ENCODE peak calls at places on chromosomes 5 and 9, in eight cellular contexts. W is uterus, K is fibroblast of lung, L is foreskin keratinocyte, Y is hepatocyte, O is RWPE1, I is aorta, N is A673. G is an unnamed sample.

GRCh38 chr5:55638455-55638854 is 73.7 kb downstream of the SLC38A9 start:
- DNase-seq in W (no peak), K (peak), L (no peak), Y (no peak), O (no peak), I (no peak), N (no peak), G (no peak)

GRCh38 chr9:21001581-21001980 is 29.9 kb downstream of the HACD4 start:
- DNase-seq in W (no peak), K (no peak), L (no peak), Y (no peak), O (no peak), I (no peak), N (peak), G (no peak)

GRCh38 chr5:41009228-41009627 is 61.9 kb downstream of the MROH2B start:
- DNase-seq in W (no peak), K (peak), L (peak), Y (no peak), O (peak), I (no peak), N (peak), G (no peak)

GRCh38 chr5:112684737-112685136 is 52.9 kb upstream of the APC start:
- DNase-seq in W (peak), K (peak), L (peak), Y (no peak), O (peak), I (no peak), N (no peak), G (no peak)

GRCh38 chr5:34516166-34516565 is 140.0 kb upstream of the RAI14 start:
- DNase-seq in W (no peak), K (no peak), L (no peak), Y (no peak), O (no peak), I (no peak), N (no peak), G (no peak)

GRCh38 chr5:79540939-79541338 is 27.0 kb upstream of the HOMER1 start:
- DNase-seq in W (no peak), K (no peak), L (no peak), Y (no peak), O (no peak), I (no peak), N (no peak), G (no peak)

GRCh38 chr5:177479774-177480173 is 6.3 kb upstream of the DBN1 start:
- DNase-seq in W (peak), K (peak), L (no peak), Y (no peak), O (no peak), I (peak), N (no peak), G (no peak)

GRCh38 chr9:928363-929042 is 48.0 kb upstream of the DMRT3 start:
- DNase-seq in W (no peak), K (no peak), L (no peak), Y (peak), O (peak), I (no peak), N (peak), G (no peak)

GRCh38 chr5:160506006-160507004 is 84.7 kb downstream of the PTTG1 start:
- DNase-seq in W (no peak), K (peak), L (no peak), Y (peak), O (no peak), I (no peak), N (peak), G (peak)

GRCh38 chr5:79857692-79858091 is 133.4 kb downstream of the MTX3 start:
- DNase-seq in W (no peak), K (no peak), L (no peak), Y (no peak), O (no peak), I (no peak), N (no peak), G (no peak)

GRCh38 chr9:121984726-121985402 is 108.2 kb downstream of the TTLL11 start:
- DNase-seq in W (no peak), K (peak), L (no peak), Y (no peak), O (no peak), I (no peak), N (no peak), G (no peak)

GRCh38 chr9:121350993-121351561 is 19.0 kb downstream of the STOM start:
- DNase-seq in W (peak), K (peak), L (peak), Y (peak), O (peak), I (peak), N (peak), G (no peak)

GRCh38 chr5:1187234-1187949 is 14.0 kb upstream of the SLC6A19 start:
- DNase-seq in W (peak), K (no peak), L (no peak), Y (no peak), O (no peak), I (peak), N (no peak), G (no peak)

GRCh38 chr5:128538249-128539037 is 398 bp upstream of the FBN2 start:
- DNase-seq in W (peak), K (peak), L (peak), Y (peak), O (peak), I (peak), N (peak), G (no peak)

GRCh38 chr5:158264264-158264663 is 405.3 kb upstream of the CLINT1 start:
- DNase-seq in W (no peak), K (peak), L (no peak), Y (no peak), O (no peak), I (no peak), N (no peak), G (no peak)

GRCh38 chr9:105694320-105694847 is at the start of gene TMEM38B:
- DNase-seq in W (peak), K (peak), L (peak), Y (peak), O (peak), I (peak), N (peak), G (peak)

GRCh38 chr9:105696219-105696793 is 2.0 kb downstream of the TMEM38B start:
- DNase-seq in W (no peak), K (no peak), L (no peak), Y (no peak), O (no peak), I (no peak), N (no peak), G (no peak)

GRCh38 chr9:105690742-105691141 is 3.6 kb upstream of the TMEM38B start:
- DNase-seq in W (no peak), K (no peak), L (no peak), Y (no peak), O (peak), I (no peak), N (no peak), G (no peak)

GRCh38 chr9:105694848-105695581 is 674 bp downstream of the TMEM38B start:
- DNase-seq in W (peak), K (peak), L (peak), Y (peak), O (peak), I (peak), N (peak), G (peak)

GRCh38 chr9:105693435-105694275 is 686 bp upstream of the TMEM38B start:
- DNase-seq in W (no peak), K (no peak), L (peak), Y (no peak), O (peak), I (no peak), N (no peak), G (no peak)
- H3K27ac ChIP-seq in W (no peak), K (no peak), L (peak), Y (no peak), O (no peak), I (no peak), N (no peak), G (no peak)

GRCh38 chr5:14181299-14181968 is 38.3 kb downstream of the TRIO start:
- DNase-seq in W (no peak), K (no peak), L (no peak), Y (no peak), O (no peak), I (no peak), N (no peak), G (no peak)

GRCh38 chr5:14184725-14185124 is 41.6 kb downstream of the TRIO start:
- DNase-seq in W (peak), K (peak), L (no peak), Y (no peak), O (no peak), I (no peak), N (no peak), G (no peak)

GRCh38 chr5:14184082-14184481 is 40.9 kb downstream of the TRIO start:
- DNase-seq in W (no peak), K (no peak), L (no peak), Y (no peak), O (no peak), I (no peak), N (no peak), G (no peak)

GRCh38 chr5:14182761-14183160 is 39.6 kb downstream of the TRIO start:
- DNase-seq in W (no peak), K (no peak), L (no peak), Y (no peak), O (peak), I (no peak), N (no peak), G (no peak)

DNA sequence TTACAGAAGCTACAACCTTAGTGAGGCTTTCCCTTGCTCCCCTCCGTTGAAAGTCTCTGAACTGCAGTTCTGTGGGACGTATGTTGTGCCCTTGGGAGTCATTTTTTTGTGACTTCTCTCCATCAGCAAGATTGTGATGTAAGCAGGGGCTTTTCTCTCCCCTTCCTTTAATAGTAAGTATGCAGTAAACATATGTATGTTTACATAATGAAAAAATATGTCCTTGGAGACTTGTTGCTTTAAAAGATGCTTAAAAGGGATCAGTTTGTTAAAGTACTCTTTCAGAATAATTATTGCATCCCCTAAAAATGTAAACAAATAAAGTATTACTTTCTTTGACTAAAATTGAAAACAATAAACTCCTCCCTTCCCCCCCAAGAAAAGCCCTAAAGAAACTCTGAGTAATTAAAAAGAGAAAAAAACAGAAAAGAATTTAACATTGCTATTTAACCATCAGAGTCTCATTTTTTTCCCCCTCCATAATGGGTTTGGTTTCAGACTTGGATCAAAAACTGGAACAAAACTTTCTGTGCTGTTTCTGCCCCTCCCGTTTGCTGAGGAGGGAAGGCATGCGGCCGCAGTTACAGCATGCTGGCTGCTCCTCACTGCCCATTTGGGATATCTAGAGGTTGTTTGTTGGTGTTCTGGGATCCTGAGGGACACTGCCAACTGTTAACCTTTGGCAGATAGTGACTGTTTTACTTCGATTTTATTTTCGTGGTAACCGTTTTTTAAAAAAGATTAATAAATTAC is 40.2 kb downstream of the TRIO start:
- DNase-seq in W (peak), K (peak), L (no peak), Y (no peak), O (no peak), I (no peak), N (no peak), G (no peak)
- H3K27ac ChIP-seq in W (peak), K (peak), L (peak), Y (peak), O (peak), I (peak), N (no peak), G (peak)

GRCh38 chr5:143372187-143372829 is 31.2 kb downstream of the NR3C1 start:
- DNase-seq in W (no peak), K (peak), L (peak), Y (no peak), O (peak), I (no peak), N (no peak), G (no peak)

GRCh38 chr5:143376195-143376772 is 27.2 kb downstream of the NR3C1 start:
- DNase-seq in W (no peak), K (no peak), L (no peak), Y (no peak), O (no peak), I (no peak), N (no peak), G (no peak)

GRCh38 chr5:143374496-143375217 is 28.8 kb downstream of the NR3C1 start:
- DNase-seq in W (no peak), K (no peak), L (no peak), Y (no peak), O (no peak), I (no peak), N (no peak), G (no peak)

DNA sequence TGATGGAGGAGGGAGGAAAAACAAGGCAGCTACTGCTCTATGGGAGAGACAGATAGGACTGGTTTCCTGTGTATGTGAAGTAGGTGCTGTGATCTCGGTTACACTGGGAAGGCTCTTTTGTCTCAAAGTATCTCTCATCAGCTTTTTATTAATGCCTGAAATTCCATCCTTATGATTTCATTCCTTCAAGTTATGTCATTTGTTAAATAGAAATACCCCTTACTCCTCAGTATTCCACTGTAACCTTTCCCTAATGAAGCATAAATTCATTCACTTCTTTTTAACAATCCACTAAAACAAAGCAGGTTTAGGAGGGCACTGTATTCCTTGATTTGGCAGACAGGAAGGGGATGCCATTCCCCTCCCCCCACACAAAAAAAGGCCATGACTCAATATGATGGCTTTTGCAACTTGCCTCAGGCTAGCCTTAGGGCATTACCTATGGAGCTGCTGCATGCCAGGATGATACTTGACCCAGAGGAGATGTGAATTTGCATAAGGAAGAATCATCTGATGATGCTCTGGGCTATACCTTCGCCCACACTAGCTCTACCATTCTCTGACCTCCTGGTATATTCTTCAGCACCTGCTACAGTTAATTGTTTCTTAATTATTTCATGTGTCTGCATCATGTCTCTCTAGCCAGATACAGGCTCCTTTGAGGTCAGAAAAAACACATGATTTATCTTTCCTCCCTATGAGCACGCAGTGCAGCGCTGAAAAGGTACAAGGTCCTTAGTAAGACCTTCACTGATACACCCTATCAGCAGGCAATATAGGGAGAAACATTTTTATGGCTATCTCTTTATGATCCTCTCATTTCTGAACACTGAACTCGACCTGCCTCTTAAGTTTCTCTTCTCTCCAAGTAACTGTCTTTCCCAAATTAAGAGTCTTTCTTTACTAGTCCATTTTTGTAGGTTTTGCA is 26.3 kb downstream of the NR3C1 start:
- DNase-seq in W (no peak), K (peak), L (peak), Y (peak), O (peak), I (no peak), N (peak), G (no peak)
- H3K27ac ChIP-seq in W (no peak), K (no peak), L (peak), Y (no peak), O (no peak), I (no peak), N (no peak), G (no peak)

GRCh38 chr9:5500441-5501235 is 9.7 kb upstream of the PDCD1LG2 start:
- DNase-seq in W (no peak), K (peak), L (no peak), Y (no peak), O (no peak), I (no peak), N (peak), G (no peak)

GRCh38 chr9:5502553-5502952 is 7.8 kb upstream of the PDCD1LG2 start:
- DNase-seq in W (no peak), K (no peak), L (no peak), Y (no peak), O (no peak), I (no peak), N (no peak), G (no peak)

GRCh38 chr9:5493597-5494511 is 16.5 kb upstream of the PDCD1LG2 start:
- DNase-seq in W (no peak), K (peak), L (peak), Y (no peak), O (no peak), I (no peak), N (no peak), G (no peak)

GRCh38 chr9:5499889-5500398 is 10.4 kb upstream of the PDCD1LG2 start:
- DNase-seq in W (no peak), K (peak), L (no peak), Y (peak), O (no peak), I (no peak), N (peak), G (no peak)

GRCh38 chr9:5499157-5499556 is 11.2 kb upstream of the PDCD1LG2 start:
- DNase-seq in W (no peak), K (no peak), L (no peak), Y (no peak), O (no peak), I (no peak), N (no peak), G (no peak)
- H3K27ac ChIP-seq in W (no peak), K (no peak), L (no peak), Y (no peak), O (no peak), I (no peak), N (peak), G (no peak)

GRCh38 chr5:179237770-179238627 is 107.3 kb downstream of the ADAMTS2 start:
- DNase-seq in W (peak), K (no peak), L (no peak), Y (no peak), O (no peak), I (no peak), N (no peak), G (no peak)
- H3K27ac ChIP-seq in W (no peak), K (no peak), L (no peak), Y (no peak), O (no peak), I (no peak), N (no peak), G (no peak)